ENCODE peak calls at places on chromosomes 1 and 21, in four cellular contexts. One of them, this sample, is unnamed.

GRCh38 chr21:15775981-15776380 is 46.2 kb downstream of the USP25 start:
- DNase-seq in GM20000: no peak
- DNase-seq in CD8-positive, alpha-beta memory T cell: no peak
- DNase-seq in NCI-H1417 treated with DMSO at 0.1 percent for 48 hours: no peak
- DNase-seq in this sample: no peak

GRCh38 chr21:44397431-44398031 is 44.1 kb downstream of the TRPM2 start:
- DNase-seq in GM20000: no peak
- DNase-seq in CD8-positive, alpha-beta memory T cell: no peak
- DNase-seq in NCI-H1417 treated with DMSO at 0.1 percent for 48 hours: no peak
- DNase-seq in this sample: no peak

GRCh38 chr1:91805343-91805801 is 80.6 kb downstream of the TGFBR3 start:
- DNase-seq in GM20000: no peak
- DNase-seq in CD8-positive, alpha-beta memory T cell: peak; percentile 62
- DNase-seq in NCI-H1417 treated with DMSO at 0.1 percent for 48 hours: no peak
- DNase-seq in this sample: peak; percentile 52

GRCh38 chr1:42529724-42530161 is 66.7 kb downstream of the CCDC30 start:
- DNase-seq in GM20000: no peak
- DNase-seq in CD8-positive, alpha-beta memory T cell: no peak
- DNase-seq in NCI-H1417 treated with DMSO at 0.1 percent for 48 hours: no peak
- DNase-seq in this sample: no peak

GRCh38 chr1:117210831-117211261 is at the start of gene VTCN1:
- DNase-seq in GM20000: no peak
- DNase-seq in CD8-positive, alpha-beta memory T cell: no peak
- DNase-seq in NCI-H1417 treated with DMSO at 0.1 percent for 48 hours: no peak
- DNase-seq in this sample: no peak

GRCh38 chr1:115300087-115300856 is 37.8 kb downstream of the NGF start:
- DNase-seq in GM20000: no peak
- DNase-seq in CD8-positive, alpha-beta memory T cell: no peak
- DNase-seq in NCI-H1417 treated with DMSO at 0.1 percent for 48 hours: no peak
- DNase-seq in this sample: no peak

GRCh38 chr1:153364181-153364580 is 6.5 kb downstream of the S100A9 start:
- DNase-seq in GM20000: no peak
- DNase-seq in CD8-positive, alpha-beta memory T cell: no peak
- DNase-seq in NCI-H1417 treated with DMSO at 0.1 percent for 48 hours: no peak
- DNase-seq in this sample: no peak

GRCh38 chr21:32134441-32135159 is 144.2 kb downstream of the MIS18A start:
- DNase-seq in GM20000: no peak
- DNase-seq in CD8-positive, alpha-beta memory T cell: no peak
- DNase-seq in NCI-H1417 treated with DMSO at 0.1 percent for 48 hours: no peak
- DNase-seq in this sample: no peak

GRCh38 chr21:41713495-41714281 is 53.2 kb downstream of the RIPK4 start:
- DNase-seq in GM20000: no peak
- DNase-seq in CD8-positive, alpha-beta memory T cell: no peak
- DNase-seq in NCI-H1417 treated with DMSO at 0.1 percent for 48 hours: no peak
- DNase-seq in this sample: no peak

GRCh38 chr1:7401814-7402547 is 369.1 kb upstream of the VAMP3 start:
- DNase-seq in GM20000: no peak
- DNase-seq in CD8-positive, alpha-beta memory T cell: no peak
- DNase-seq in NCI-H1417 treated with DMSO at 0.1 percent for 48 hours: no peak
- DNase-seq in this sample: no peak

GRCh38 chr1:179283992-179284391 is 9.6 kb upstream of the SOAT1 start:
- DNase-seq in GM20000: no peak
- DNase-seq in CD8-positive, alpha-beta memory T cell: no peak
- DNase-seq in NCI-H1417 treated with DMSO at 0.1 percent for 48 hours: no peak
- DNase-seq in this sample: no peak

GRCh38 chr21:45983981-45984551 is 2.5 kb downstream of the COL6A1 start:
- DNase-seq in GM20000: no peak
- DNase-seq in CD8-positive, alpha-beta memory T cell: no peak
- DNase-seq in NCI-H1417 treated with DMSO at 0.1 percent for 48 hours: no peak
- DNase-seq in this sample: no peak

GRCh38 chr1:103514920-103515503 is 10.5 kb upstream of the RNPC3 start:
- DNase-seq in GM20000: peak; percentile 38
- DNase-seq in CD8-positive, alpha-beta memory T cell: no peak
- DNase-seq in NCI-H1417 treated with DMSO at 0.1 percent for 48 hours: no peak
- DNase-seq in this sample: peak; percentile 27

GRCh38 chr1:111513410-111514020 is 10.1 kb upstream of the ADORA3 start:
- DNase-seq in GM20000: no peak
- DNase-seq in CD8-positive, alpha-beta memory T cell: no peak
- DNase-seq in NCI-H1417 treated with DMSO at 0.1 percent for 48 hours: no peak
- DNase-seq in this sample: no peak

GRCh38 chr21:43339668-43340067 is 87.3 kb downstream of the SIK1 start:
- DNase-seq in GM20000: no peak
- DNase-seq in CD8-positive, alpha-beta memory T cell: no peak
- DNase-seq in NCI-H1417 treated with DMSO at 0.1 percent for 48 hours: no peak
- DNase-seq in this sample: no peak

This sample was measured in GM06990.